ENCODE peak calls at places on chromosome 6, in five cellular contexts. One of them, this sample, is unnamed.

GRCh38 chr6:37698264-37699137 is 818 bp upstream of the MDGA1 start:
- DNase-seq in neural crest cell: peak
- DNase-seq in prostate gland: peak
- DNase-seq in mucosa of gallbladder: peak
- DNase-seq in amygdala: no peak
- DNase-seq in this sample: peak

GRCh38 chr6:170271771-170272314 is 19.0 kb downstream of the DLL1 start:
- DNase-seq in neural crest cell: no peak
- DNase-seq in prostate gland: no peak
- DNase-seq in mucosa of gallbladder: peak
- DNase-seq in amygdala: no peak
- DNase-seq in this sample: no peak

GRCh38 chr6:25623065-25623464 is 28.9 kb upstream of the SCGN start:
- DNase-seq in neural crest cell: no peak
- DNase-seq in prostate gland: no peak
- DNase-seq in mucosa of gallbladder: no peak
- DNase-seq in amygdala: no peak
- DNase-seq in this sample: no peak

GRCh38 chr6:41757268-41757667 is 10.1 kb upstream of the PGC start:
- DNase-seq in neural crest cell: no peak
- DNase-seq in prostate gland: no peak
- DNase-seq in mucosa of gallbladder: no peak
- DNase-seq in amygdala: no peak
- DNase-seq in this sample: no peak

GRCh38 chr6:44084231-44085014 is 42.8 kb downstream of the MRPL14 start:
- DNase-seq in neural crest cell: no peak
- DNase-seq in prostate gland: no peak
- DNase-seq in mucosa of gallbladder: no peak
- DNase-seq in amygdala: no peak
- DNase-seq in this sample: no peak

GRCh38 chr6:55957961-55958422 is 82.6 kb upstream of the BMP5 start:
- DNase-seq in neural crest cell: no peak
- DNase-seq in prostate gland: no peak
- DNase-seq in mucosa of gallbladder: no peak
- DNase-seq in amygdala: no peak
- DNase-seq in this sample: no peak

GRCh38 chr6:116438590-116439448 is 22.4 kb upstream of the CALHM6 start:
- DNase-seq in neural crest cell: no peak
- DNase-seq in prostate gland: no peak
- DNase-seq in mucosa of gallbladder: no peak
- DNase-seq in amygdala: no peak
- DNase-seq in this sample: no peak

GRCh38 chr6:53293691-53294090 is 55.1 kb downstream of the ELOVL5 start:
- DNase-seq in neural crest cell: no peak
- DNase-seq in prostate gland: no peak
- DNase-seq in mucosa of gallbladder: no peak
- DNase-seq in amygdala: no peak
- DNase-seq in this sample: no peak

GRCh38 chr6:88287696-88288095 is 121.5 kb upstream of the CNR1 start:
- DNase-seq in neural crest cell: no peak
- DNase-seq in prostate gland: no peak
- DNase-seq in mucosa of gallbladder: no peak
- DNase-seq in amygdala: no peak
- DNase-seq in this sample: no peak

GRCh38 chr6:132749111-132749510 is 8.6 kb downstream of the VNN2 start:
- DNase-seq in neural crest cell: no peak
- DNase-seq in prostate gland: no peak
- DNase-seq in mucosa of gallbladder: no peak
- DNase-seq in amygdala: no peak
- DNase-seq in this sample: no peak

GRCh38 chr6:1774541-1774940 is 164.8 kb downstream of the FOXC1 start:
- DNase-seq in neural crest cell: no peak
- DNase-seq in prostate gland: no peak
- DNase-seq in mucosa of gallbladder: no peak
- DNase-seq in amygdala: no peak
- DNase-seq in this sample: no peak

GRCh38 chr6:169999367-169999766 is 247.9 kb downstream of the ERMARD start:
- DNase-seq in neural crest cell: no peak
- DNase-seq in prostate gland: no peak
- DNase-seq in mucosa of gallbladder: no peak
- DNase-seq in amygdala: no peak
- DNase-seq in this sample: no peak

GRCh38 chr6:71289039-71289801 is 609 bp downstream of the OGFRL1 start:
- DNase-seq in neural crest cell: peak
- DNase-seq in prostate gland: peak
- DNase-seq in mucosa of gallbladder: no peak
- DNase-seq in amygdala: no peak
- DNase-seq in this sample: peak

GRCh38 chr6:29680904-29681303 is at the start of gene ZFP57:
- DNase-seq in neural crest cell: no peak
- DNase-seq in prostate gland: no peak
- DNase-seq in mucosa of gallbladder: no peak
- DNase-seq in amygdala: no peak
- DNase-seq in this sample: no peak

GRCh38 chr6:143115698-143116097 is 55.0 kb downstream of the AIG1 start:
- DNase-seq in neural crest cell: no peak
- DNase-seq in prostate gland: no peak
- DNase-seq in mucosa of gallbladder: no peak
- DNase-seq in amygdala: no peak
- DNase-seq in this sample: no peak

GRCh38 chr6:146339716-146340115 is 203.9 kb upstream of the RAB32 start:
- DNase-seq in neural crest cell: no peak
- DNase-seq in prostate gland: no peak
- DNase-seq in mucosa of gallbladder: peak
- DNase-seq in amygdala: no peak
- DNase-seq in this sample: no peak

GRCh38 chr6:143772662-143773061 is 70.5 kb upstream of the LTV1 start:
- DNase-seq in neural crest cell: no peak
- DNase-seq in prostate gland: no peak
- DNase-seq in mucosa of gallbladder: no peak
- DNase-seq in amygdala: no peak
- DNase-seq in this sample: no peak

GRCh38 chr6:133630651-133631050 is 258.3 kb upstream of the TCF21 start:
- DNase-seq in neural crest cell: no peak
- DNase-seq in prostate gland: no peak
- DNase-seq in mucosa of gallbladder: no peak
- DNase-seq in amygdala: no peak
- DNase-seq in this sample: no peak

GRCh38 chr6:72040106-72040505 is 153.8 kb downstream of the RIMS1 start:
- DNase-seq in neural crest cell: no peak
- DNase-seq in prostate gland: no peak
- DNase-seq in mucosa of gallbladder: no peak
- DNase-seq in amygdala: no peak
- DNase-seq in this sample: no peak

GRCh38 chr6:39980839-39981580 is 46.7 kb upstream of the MOCS1 start:
- DNase-seq in neural crest cell: peak
- DNase-seq in prostate gland: peak
- DNase-seq in mucosa of gallbladder: peak
- DNase-seq in amygdala: no peak
- DNase-seq in this sample: peak

GRCh38 chr6:36488221-36488620 is 45.4 kb downstream of the KCTD20 start:
- DNase-seq in neural crest cell: no peak
- DNase-seq in prostate gland: no peak
- DNase-seq in mucosa of gallbladder: no peak
- DNase-seq in amygdala: no peak
- DNase-seq in this sample: no peak

This sample was measured in HuH-7.